ENCODE peak calls at places on chromosome 21, in five cellular contexts. S is HCT116, Q is H1, T is SK-N-SH, L is K562. I is an unnamed sample.

GRCh38 chr21:16279658-16280581 is 550.1 kb downstream of the USP25 start:
- DNase-seq in S (no peak), T (no peak), Q (peak), L (no peak), I (peak)

GRCh38 chr21:21045538-21045937 is 47.3 kb downstream of the NCAM2 start:
- DNase-seq in S (no peak), Q (no peak), T (no peak), L (no peak), I (no peak)

GRCh38 chr21:34156957-34157356 is 83.6 kb downstream of the MRPS6 start:
- DNase-seq in Q (no peak), L (no peak), S (no peak), T (no peak), I (no peak)

GRCh38 chr21:31108969-31109368 is 70.7 kb upstream of the KRTAP19-8 start:
- DNase-seq in L (no peak), T (peak), S (no peak), Q (no peak), I (peak)

GRCh38 chr21:28336299-28336698 is 656.4 kb downstream of the LTN1 start:
- DNase-seq in S (no peak), Q (no peak), T (peak), L (no peak), I (no peak)

GRCh38 chr21:15061284-15061683 is 3.5 kb downstream of the NRIP1 start:
- DNase-seq in L (no peak), S (no peak), T (no peak), Q (no peak), I (no peak)

GRCh38 chr21:34362136-34362444 is 1.7 kb upstream of the KCNE2 start:
- DNase-seq in Q (no peak), S (no peak), T (no peak), L (no peak), I (no peak)

GRCh38 chr21:26409735-26410134 is 163.4 kb downstream of the CYYR1 start:
- DNase-seq in Q (no peak), S (no peak), T (peak), L (no peak), I (no peak)

DNA sequence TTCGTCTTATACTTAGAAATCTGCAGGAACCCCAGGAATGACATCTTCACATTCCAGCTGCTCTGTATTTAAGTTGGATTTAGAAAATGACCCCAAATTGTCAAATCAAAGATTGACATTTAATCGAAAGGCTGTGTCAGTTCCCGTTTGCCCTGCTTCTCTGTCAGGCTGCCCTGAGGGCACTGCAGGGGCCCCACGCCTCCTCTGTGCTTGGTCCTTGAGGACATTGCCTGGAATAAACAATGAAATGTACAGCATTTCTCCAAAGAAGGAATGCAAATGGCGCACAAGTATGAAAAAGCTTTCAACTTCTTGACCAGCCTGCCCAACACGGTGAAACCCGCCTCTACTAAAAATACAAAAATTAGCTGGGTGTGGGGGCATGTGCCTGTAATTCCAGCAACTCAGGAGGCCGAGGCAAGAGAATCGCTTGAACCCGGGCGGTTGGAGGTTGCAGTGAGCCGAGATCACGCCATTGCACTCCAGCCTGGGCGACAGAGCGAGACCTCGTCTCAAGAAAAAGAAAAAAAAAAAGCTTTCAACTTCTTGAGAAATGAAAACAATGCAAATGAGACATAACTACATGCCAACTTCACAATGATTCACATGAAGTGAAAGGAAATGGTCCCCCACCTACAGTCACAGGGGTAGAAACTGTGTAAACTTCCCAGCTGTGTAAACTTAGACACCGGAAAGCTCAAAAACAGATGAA is 3.0 kb downstream of the TMPRSS3 start:
- DNase-seq in L (no peak), T (no peak), Q (no peak), S (no peak), I (no peak)
- TF ChIP-seq JUND in L (no peak), T (no peak), Q (no peak), S (no peak), I (no peak)

DNA sequence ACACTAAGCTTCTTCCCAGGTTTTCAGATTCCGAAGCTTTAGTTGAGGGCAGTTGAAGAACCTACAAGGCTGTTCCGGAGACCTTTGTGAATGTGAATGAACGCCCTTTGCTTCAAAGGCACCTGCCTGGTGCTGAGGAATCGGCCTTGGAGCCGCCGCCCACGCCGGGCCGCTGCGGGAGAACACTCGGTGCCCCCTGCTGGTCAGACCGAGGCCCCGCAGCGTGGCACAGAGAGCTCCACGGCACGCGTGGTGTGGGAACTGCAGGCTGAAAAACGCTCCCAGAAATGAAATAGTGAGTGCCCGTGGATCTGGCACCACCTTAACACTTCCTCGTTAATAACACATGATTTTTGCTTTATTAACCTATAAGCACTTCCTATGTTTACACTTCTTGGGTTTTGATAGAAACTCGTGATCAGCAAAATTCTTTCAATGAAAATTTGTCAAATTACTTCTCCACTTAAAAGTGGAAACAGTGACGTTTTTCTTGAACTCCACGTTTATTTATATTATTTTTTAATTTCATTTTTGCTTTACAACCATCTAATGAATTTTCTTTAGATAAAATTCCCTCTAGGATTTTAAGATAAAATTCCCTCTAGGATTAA is 460.6 kb downstream of the DSCAM start:
- DNase-seq in T (peak), Q (peak), S (no peak), L (peak), I (no peak)
- TF ChIP-seq JUND in T (no peak), Q (no peak), S (no peak), L (no peak), I (no peak)

GRCh38 chr21:45612096-45613019 is 31.2 kb upstream of the PCBP3 start:
- DNase-seq in Q (no peak), T (no peak), S (no peak), L (no peak), I (peak)
- TF ChIP-seq JUND in Q (no peak), T (no peak), S (no peak), L (no peak), I (no peak)

GRCh38 chr21:25024639-25025038 is 582.6 kb downstream of the MRPL39 start:
- DNase-seq in S (no peak), L (no peak), T (no peak), Q (no peak), I (no peak)

GRCh38 chr21:25031750-25032149 is 575.5 kb downstream of the MRPL39 start:
- DNase-seq in Q (no peak), S (no peak), L (no peak), T (no peak), I (no peak)

GRCh38 chr21:25025596-25025995 is 581.7 kb downstream of the MRPL39 start:
- DNase-seq in L (no peak), S (no peak), Q (no peak), T (no peak), I (no peak)

GRCh38 chr21:25029580-25029979 is 577.7 kb downstream of the MRPL39 start:
- DNase-seq in S (no peak), L (no peak), T (no peak), Q (no peak), I (no peak)
- TF ChIP-seq JUND in S (no peak), L (no peak), T (no peak), Q (no peak), I (no peak)

GRCh38 chr21:45306832-45307571 is 19.3 kb upstream of the POFUT2 start:
- DNase-seq in T (no peak), S (no peak), L (peak), Q (no peak), I (no peak)

GRCh38 chr21:45309541-45310381 is 22.1 kb upstream of the POFUT2 start:
- DNase-seq in L (no peak), Q (no peak), T (no peak), S (no peak), I (no peak)

GRCh38 chr21:45309069-45309521 is 21.4 kb upstream of the POFUT2 start:
- DNase-seq in S (no peak), L (peak), T (peak), Q (peak), I (no peak)

GRCh38 chr21:45306453-45306831 is 18.7 kb upstream of the POFUT2 start:
- DNase-seq in L (no peak), T (no peak), S (no peak), Q (no peak), I (no peak)

DNA sequence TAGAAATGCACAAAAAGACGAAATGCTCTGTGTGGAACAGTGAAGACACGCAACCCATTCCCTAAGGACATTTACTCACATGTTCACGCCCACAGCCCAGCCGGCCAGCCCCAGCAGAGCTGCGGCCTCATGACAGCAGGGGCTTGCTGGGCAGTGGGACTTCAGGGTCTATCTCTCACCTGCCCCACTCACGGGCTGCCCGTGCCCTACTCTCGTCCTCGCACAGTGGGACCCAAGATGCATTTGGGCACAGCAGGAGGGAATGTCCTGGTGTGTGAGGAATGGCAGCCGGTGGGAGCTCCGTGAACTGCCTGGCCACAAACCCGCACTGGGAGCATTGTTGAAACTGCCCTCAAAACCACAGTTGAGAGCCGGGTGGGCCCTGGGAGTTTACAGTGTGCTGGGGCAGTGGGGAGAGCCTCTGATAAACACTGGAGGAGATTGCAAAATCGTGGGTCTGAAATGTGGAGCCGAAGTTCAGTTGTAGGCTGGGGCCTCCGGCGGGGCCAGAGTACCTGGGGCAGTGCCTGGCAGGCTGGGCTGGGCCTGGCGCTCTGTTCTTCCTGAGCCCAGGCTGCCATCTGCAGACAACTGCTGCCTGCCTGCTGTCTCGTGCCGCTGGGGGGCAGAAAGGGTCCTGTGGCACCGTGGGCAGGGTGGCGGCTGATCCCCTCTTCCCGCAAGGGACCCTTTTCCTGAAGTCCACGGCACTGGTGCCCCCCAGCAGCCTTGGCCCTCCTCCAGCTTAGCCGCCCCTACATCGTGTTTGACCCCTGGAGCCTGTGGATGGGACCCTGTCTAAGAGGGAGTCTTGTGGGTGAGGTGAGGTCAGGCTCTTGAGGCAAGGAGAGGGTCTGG is 20.7 kb upstream of the POFUT2 start:
- DNase-seq in Q (no peak), T (no peak), S (no peak), L (no peak), I (no peak)
- TF ChIP-seq JUND in Q (no peak), T (no peak), S (no peak), L (no peak), I (no peak)

GRCh38 chr21:32770514-32771133 is 931 bp downstream of the PAXBP1 start:
- DNase-seq in T (no peak), S (no peak), Q (no peak), L (no peak), I (peak)

GRCh38 chr21:32768530-32768929 is 3.0 kb downstream of the PAXBP1 start:
- DNase-seq in L (no peak), Q (no peak), S (no peak), T (no peak), I (no peak)

GRCh38 chr21:32776743-32777142 is 5.2 kb upstream of the PAXBP1 start:
- DNase-seq in L (no peak), T (no peak), S (no peak), Q (no peak), I (no peak)

GRCh38 chr21:32772281-32773047 is 909 bp upstream of the PAXBP1 start:
- DNase-seq in T (peak), Q (no peak), S (no peak), L (peak), I (peak)

DNA sequence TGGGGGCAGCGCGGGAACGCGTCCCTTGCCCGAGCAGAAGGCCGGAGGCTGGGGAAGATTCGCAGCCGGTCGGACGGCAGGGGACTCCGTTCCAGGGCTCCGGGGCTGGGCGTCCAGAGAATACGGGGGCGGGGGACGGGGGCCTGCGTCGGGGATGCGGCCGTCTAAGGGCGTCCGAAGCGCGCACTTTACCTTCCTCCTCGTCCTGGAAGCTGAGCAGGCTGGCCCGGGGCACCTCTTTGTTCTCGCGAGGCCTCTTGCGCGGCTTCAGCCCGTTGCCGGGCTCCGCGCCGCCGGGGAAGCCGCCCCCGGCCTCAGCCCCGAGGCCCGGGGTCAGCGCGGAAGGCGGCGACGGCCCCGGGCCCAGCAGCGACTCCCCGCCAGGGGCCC is 426 bp downstream of the PAXBP1 start:
- DNase-seq in L (peak), T (peak), Q (peak), S (no peak), I (peak)
- TF ChIP-seq JUND in L (no peak), T (no peak), Q (no peak), S (no peak), I (no peak)

GRCh38 chr21:36502365-36502764 is 22.4 kb upstream of the CLDN14 start:
- DNase-seq in Q (no peak), L (no peak), S (no peak), T (no peak), I (no peak)

GRCh38 chr21:36506482-36506881 is 26.6 kb upstream of the CLDN14 start:
- DNase-seq in T (no peak), L (no peak), S (no peak), Q (no peak), I (no peak)

GRCh38 chr21:36507397-36508018 is 27.6 kb upstream of the CLDN14 start:
- DNase-seq in L (no peak), S (no peak), T (no peak), Q (no peak), I (no peak)

GRCh38 chr21:36501589-36501892 is 21.6 kb upstream of the CLDN14 start:
- DNase-seq in T (no peak), S (no peak), L (no peak), Q (no peak), I (no peak)

DNA sequence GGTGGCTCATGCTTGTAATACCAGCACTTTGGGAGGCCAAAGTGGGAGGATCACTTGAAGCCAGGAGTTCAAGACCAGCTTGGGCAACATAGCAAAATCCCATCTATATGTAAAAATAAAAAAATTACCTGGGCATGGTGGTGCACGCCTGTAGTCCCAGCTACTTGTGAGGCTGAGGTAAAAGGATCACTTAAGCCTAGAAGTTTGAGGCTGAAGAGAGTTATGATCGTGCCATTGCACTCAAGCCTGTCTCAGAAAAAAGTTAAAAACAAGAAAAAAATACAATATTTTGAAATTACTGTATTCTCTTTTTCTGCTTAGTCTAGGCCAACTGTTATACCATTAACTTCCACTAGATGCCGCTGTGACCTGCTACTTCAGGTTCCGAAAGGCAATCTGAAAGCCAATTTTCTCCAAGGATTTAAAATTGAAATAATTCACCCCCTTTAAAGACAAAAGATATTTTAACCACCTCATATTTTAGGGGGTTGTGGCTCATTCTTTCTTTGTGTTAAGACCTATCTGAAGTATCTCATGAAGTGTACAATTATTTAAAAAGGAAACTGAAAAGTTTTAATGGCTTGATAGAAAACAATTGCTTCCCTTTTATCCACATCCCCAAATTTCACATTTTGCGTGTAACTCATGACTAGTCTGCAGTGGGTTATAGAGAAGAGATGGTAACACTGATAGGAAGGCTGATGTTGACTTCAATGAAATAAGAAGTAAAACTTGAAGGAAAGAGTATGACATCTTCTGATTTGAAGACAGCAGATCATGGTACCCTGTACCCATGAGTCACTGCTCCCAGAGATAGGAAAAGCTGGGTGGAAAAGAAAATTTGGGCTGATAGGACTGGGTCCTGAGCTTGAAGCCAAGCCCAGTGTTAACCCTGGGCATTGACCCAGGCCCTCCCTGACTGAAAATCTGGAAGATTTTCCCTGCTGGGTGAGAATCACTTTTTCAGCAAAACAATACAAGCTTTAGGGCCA is 24.4 kb upstream of the CLDN14 start:
- DNase-seq in S (peak), Q (no peak), T (peak), L (peak), I (no peak)
- TF ChIP-seq JUND in S (no peak), Q (no peak), T (no peak), L (no peak), I (no peak)

GRCh38 chr21:42567181-42567560 is 53.5 kb downstream of the SLC37A1 start:
- DNase-seq in S (no peak), Q (no peak), T (no peak), L (no peak), I (no peak)
- TF ChIP-seq JUND in S (no peak), Q (no peak), T (no peak), L (no peak), I (no peak)

GRCh38 chr21:42668620-42669019 is 15.2 kb downstream of the PDE9A start:
- DNase-seq in T (no peak), S (no peak), L (no peak), Q (no peak), I (no peak)

GRCh38 chr21:42668193-42668592 is 14.8 kb downstream of the PDE9A start:
- DNase-seq in T (no peak), L (no peak), S (no peak), Q (no peak), I (no peak)

GRCh38 chr21:42670058-42670830 is 16.8 kb downstream of the PDE9A start:
- DNase-seq in T (no peak), S (no peak), L (no peak), Q (no peak), I (no peak)

GRCh38 chr21:42670884-42671283 is 17.5 kb downstream of the PDE9A start:
- DNase-seq in T (no peak), L (no peak), Q (no peak), S (no peak), I (no peak)

DNA sequence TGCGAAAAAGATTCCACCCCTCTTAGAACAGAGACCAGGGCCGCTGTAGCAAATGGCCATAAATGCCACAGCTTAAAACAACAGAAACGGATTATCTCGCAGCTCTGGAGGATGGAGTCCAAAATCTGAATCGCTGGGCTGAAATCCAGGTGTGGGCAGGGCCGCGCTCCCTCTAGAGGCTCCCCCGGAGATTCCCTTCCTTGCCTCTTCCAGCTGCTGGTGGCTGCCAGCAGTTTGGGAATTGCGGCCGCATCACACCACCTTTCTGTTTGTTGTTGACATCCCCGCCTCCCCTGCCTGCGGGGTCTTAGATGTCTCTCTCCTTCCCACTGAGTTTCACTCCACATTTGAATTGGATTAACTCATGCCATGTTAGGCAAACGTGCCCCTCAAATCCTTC is 15.6 kb downstream of the PDE9A start:
- DNase-seq in S (no peak), L (no peak), T (no peak), Q (no peak), I (no peak)
- TF ChIP-seq JUND in S (no peak), L (no peak), T (no peak), Q (no peak), I (no peak)

I was measured in T47D.